ENCODE peak calls at places on chromosomes 5 and 9, in nine cellular contexts. U is neural progenitor cell, D is PC-9, A is HCT116, H is H1, P is PC-3, Y is GM23248, K is fibroblast of lung, X is keratinocyte. J is an unnamed sample.

GRCh38 chr9:6484210-6484609 is 71.2 kb downstream of the UHRF2 start:
- DNase-seq in U (peak; percentile 3), D (no peak), A (no peak), H (no peak), P (no peak), Y (no peak), K (no peak), X (no peak), J (no peak)

GRCh38 chr9:135989722-135990467 is 28.7 kb upstream of the UBAC1 start:
- DNase-seq in U (peak; percentile 54), D (no peak), A (no peak), H (no peak), P (no peak), Y (no peak), K (no peak), X (no peak), J (no peak)

GRCh38 chr5:76305264-76305663 is 97.8 kb upstream of the IQGAP2 start:
- DNase-seq in U (no peak), D (no peak), A (no peak), H (no peak), P (no peak), Y (peak; percentile 2), K (no peak), X (no peak), J (no peak)

GRCh38 chr5:38433160-38433861 is 123.1 kb downstream of the LIFR start:
- DNase-seq in U (no peak), D (no peak), A (no peak), H (no peak), P (no peak), Y (peak; percentile 71), K (peak; percentile 95), X (no peak), J (peak; percentile 90)

GRCh38 chr5:130502702-130503101 is 598.4 kb downstream of the CHSY3 start:
- DNase-seq in U (peak; percentile 14), D (no peak), A (no peak), H (peak; percentile 2), P (no peak), Y (no peak), K (no peak), X (no peak), J (no peak)

GRCh38 chr5:66646570-66646969 is 50.4 kb downstream of the MAST4 start:
- DNase-seq in U (no peak), D (no peak), A (no peak), H (no peak), P (no peak), Y (peak; percentile 9), K (peak; percentile 14), X (no peak), J (no peak)

GRCh38 chr9:33139421-33140228 is 27.5 kb downstream of the B4GALT1 start:
- DNase-seq in U (peak; percentile 25), D (peak; percentile 47), A (no peak), H (no peak), P (no peak), Y (peak; percentile 88), K (peak; percentile 84), X (no peak), J (no peak)

GRCh38 chr9:3662671-3663070 is 136.9 kb upstream of the RFX3 start:
- DNase-seq in U (no peak), D (no peak), A (no peak), H (no peak), P (no peak), Y (no peak), K (peak; percentile 53), X (no peak), J (no peak)

DNA sequence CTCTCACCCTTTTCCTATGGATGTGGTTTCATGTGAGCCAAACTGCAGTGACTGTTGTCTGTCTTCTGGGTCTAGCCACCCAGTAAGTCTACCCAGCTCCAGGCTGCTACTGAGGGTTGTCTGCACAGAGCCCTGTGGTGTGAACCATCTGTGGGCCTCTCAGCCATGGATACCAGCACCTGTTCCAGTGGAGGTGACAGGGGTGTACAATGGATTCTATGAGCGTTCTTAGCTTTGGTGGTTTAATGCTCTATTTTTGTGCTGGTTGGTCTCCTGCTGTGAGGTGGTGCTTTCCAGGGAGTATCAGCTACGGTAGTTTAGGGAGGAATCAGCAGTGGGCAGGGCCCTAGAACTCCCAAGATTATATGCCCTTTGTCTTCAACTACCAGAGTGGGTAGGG is 186.7 kb downstream of the NR2F1-AS1 start:
- DNase-seq in U (no peak), D (no peak), A (no peak), H (no peak), P (no peak), Y (no peak), K (no peak), X (no peak), J (no peak)
- TF ChIP-seq EZH2 in U (no peak), D (no peak), A (no peak), H (no peak), P (no peak), Y (no peak), K (no peak), X (no peak), J (no peak)

GRCh38 chr5:139794067-139794846 is 1.4 kb upstream of the PSD2 start:
- DNase-seq in U (no peak), D (no peak), A (no peak), H (no peak), P (no peak), Y (no peak), K (no peak), X (no peak), J (no peak)

GRCh38 chr5:139797856-139798510 is 2.4 kb downstream of the PSD2 start:
- DNase-seq in U (no peak), D (no peak), A (no peak), H (no peak), P (no peak), Y (no peak), K (no peak), X (no peak), J (no peak)

GRCh38 chr5:139797335-139797734 is 1.7 kb downstream of the PSD2 start:
- DNase-seq in U (no peak), D (no peak), A (no peak), H (no peak), P (no peak), Y (peak; percentile 28), K (no peak), X (no peak), J (no peak)

GRCh38 chr5:139795074-139796001 is at the start of gene PSD2:
- DNase-seq in U (peak; percentile 78), D (no peak), A (no peak), H (no peak), P (no peak), Y (peak; percentile 34), K (peak; percentile 16), X (no peak), J (no peak)

DNA sequence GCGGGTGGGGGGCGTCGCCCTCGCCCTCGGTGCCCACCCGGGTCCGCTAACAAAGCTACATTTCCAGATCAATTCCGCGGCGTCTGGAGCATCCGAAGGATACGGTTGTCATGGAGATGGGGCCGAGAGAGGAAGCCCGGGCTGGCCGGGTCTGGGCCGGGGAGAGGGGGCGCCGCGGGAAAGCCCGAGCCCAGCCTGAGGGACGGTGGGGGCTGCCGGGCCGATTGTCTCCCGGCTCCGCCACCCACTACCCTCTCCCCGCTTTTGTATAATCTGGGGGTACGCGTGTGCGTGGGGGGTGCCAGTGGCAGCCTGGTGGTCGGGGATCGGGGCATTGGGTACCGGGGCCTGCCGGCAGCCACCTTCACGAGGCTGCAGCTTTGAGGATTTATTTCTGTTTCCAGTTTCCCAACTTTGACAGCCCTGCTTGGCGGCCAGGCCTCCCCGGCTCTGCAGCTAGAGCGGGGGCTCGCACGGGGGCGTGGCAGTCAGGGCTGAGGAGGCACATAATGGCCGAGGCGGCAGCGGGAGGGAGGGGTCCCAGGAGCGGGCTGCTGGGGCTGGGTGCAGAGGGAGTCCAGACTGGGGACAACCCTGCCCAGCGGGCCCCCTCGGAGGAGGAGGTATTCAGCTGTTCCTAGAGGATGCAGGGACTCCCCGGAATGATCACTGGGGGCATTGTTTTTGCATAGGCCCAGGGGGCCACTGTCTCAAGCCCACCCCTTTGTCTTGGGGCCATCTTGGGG is 626 bp downstream of the PSD2 start:
- DNase-seq in U (peak; percentile 75), D (no peak), A (no peak), H (no peak), P (no peak), Y (no peak), K (no peak), X (no peak), J (no peak)
- TF ChIP-seq EZH2 in U (peak; percentile 75), D (no peak), A (no peak), H (peak; percentile 23), P (peak; percentile 34), Y (peak; percentile 88), K (peak; percentile 86), X (peak; percentile 49), J (peak; percentile 100)

DNA sequence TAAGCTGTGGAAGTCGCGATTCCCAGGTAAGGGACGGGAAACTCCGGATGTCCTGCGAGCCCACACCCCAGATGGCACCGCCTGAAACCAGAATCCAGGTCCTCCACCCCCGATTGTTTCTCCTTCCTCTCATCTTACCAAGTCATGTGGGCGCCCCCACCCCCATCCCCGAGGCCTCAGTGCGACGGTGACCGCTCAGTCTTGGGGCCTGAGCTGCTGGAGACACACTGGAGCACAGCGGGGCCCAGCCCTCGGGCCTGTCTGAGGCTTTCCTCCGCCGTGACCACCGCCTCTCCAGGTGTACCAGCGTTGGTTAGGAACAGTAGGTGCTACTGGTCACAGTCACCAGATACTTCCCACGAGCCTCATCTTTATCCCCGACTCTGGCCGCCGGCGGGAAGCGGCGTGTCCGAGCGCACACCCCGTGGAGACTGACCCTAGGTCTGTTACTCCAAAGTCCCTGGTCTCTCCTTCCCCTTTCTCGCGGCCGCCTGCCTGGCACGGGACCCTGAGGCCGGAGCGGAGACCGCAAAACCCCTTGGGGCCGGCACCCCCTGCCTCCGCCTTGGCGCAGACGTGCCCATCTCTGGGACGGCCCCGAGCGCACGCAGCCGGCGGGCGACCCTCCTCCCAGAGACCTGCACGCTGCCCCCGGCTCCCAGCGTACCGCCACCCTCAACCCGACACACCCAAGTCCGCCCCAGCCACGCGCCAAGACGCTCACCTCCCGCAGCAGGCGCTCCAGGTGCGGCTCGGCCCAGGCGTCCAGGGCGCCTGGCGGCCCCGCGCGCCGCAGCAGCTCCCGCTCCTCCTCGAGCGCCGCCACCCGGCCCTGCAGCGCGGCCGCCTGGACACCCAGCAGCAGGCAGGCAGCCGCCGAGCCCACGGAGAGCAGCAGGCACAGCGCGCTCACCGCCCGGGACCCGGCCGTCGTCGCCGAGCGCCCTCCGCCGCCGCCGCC is 733 bp downstream of the COL23A1 start:
- DNase-seq in U (peak; percentile 82), D (no peak), A (no peak), H (no peak), P (no peak), Y (peak; percentile 61), K (peak; percentile 50), X (no peak), J (peak; percentile 9)
- TF ChIP-seq EZH2 in U (peak; percentile 84), D (no peak), A (no peak), H (peak; percentile 66), P (no peak), Y (no peak), K (no peak), X (peak; percentile 16), J (peak; percentile 84)

DNA sequence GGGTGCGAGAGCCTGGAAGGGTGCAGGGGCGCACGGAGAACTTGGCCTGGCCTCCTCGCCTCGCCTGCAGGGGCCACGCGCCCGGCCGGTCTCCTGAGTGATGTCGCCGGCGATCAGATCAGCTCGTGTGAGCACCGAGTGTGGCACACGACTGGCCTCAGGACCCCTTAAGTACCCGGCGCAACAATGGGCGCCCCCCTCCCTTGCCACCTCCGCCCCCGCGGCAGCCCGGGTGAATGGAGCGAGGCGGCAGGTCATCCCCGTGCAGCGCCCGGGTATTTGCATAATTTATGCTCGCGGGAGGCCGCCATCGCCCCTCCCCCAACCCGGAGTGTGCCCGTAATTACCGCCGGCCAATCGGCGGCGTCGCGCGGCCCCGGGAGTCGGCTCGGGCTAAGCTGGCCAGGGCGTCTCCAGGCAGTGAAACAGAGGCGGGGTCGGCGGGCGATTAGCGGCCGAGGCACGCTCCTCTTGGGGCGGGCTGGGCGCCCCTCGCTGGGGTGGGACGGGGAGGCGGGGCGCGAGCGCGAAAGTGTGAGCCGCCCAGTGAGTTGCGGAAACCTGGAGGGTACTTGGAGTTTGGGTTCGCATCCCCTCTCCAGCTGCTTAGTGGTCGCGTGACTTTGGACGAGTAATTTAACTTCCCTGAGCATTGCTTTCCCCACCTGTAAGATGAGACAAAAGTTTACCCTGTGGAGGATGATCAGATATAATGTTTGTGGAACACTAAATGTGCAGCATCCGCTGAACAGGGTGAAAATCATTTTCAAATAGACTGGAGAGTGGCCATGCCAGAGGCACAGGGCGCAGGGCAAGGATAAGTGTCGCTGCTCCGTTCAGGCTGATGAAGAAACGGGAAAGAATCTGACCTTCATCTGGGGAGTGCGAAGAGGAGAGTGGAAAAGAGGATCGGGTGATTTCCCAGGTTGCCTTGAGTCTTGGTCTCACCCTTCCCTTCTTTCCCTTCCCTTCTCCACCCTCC is at the start of gene NEUROG1:
- DNase-seq in U (peak; percentile 96), D (no peak), A (no peak), H (no peak), P (no peak), Y (no peak), K (no peak), X (no peak), J (no peak)
- TF ChIP-seq EZH2 in U (peak; percentile 79), D (no peak), A (no peak), H (peak; percentile 26), P (peak; percentile 35), Y (peak; percentile 64), K (peak; percentile 79), X (peak; percentile 76), J (no peak)

J was measured in endothelial cell of umbilical vein.